ENCODE peak calls at places on chromosomes 7 and 10, in ten cellular contexts. N, W, L, U, H, P, T, O, A and X are unnamed samples.

GRCh38 chr10:63105811-63106755 is 27.0 kb upstream of the NRBF2 start:
- DNase-seq in N (no peak), W (no peak), L (peak; percentile 62), U (no peak), H (peak; percentile 79), P (peak; percentile 76), T (peak; percentile 19), O (peak; percentile 91), A (no peak), X (peak; percentile 42)

GRCh38 chr10:72375585-72375984 is 20.9 kb upstream of the DNAJB12 start:
- DNase-seq in N (no peak), W (no peak), L (peak; percentile 23), U (peak; percentile 37), H (no peak), P (no peak), T (no peak), O (no peak), A (peak; percentile 61), X (peak; percentile 51)

GRCh38 chr7:102277901-102278300 is 8.8 kb upstream of the SH2B2 start:
- DNase-seq in N (no peak), W (no peak), L (no peak), U (no peak), H (no peak), P (no peak), T (no peak), O (no peak), A (no peak), X (no peak)

GRCh38 chr10:107474650-107475049 is 310.1 kb upstream of the SORCS1 start:
- DNase-seq in N (no peak), W (no peak), L (no peak), U (peak; percentile 62), H (no peak), P (no peak), T (no peak), O (no peak), A (no peak), X (no peak)

GRCh38 chr7:157389951-157390730 is 53.3 kb downstream of the DNAJB6 start:
- DNase-seq in N (no peak), W (no peak), L (peak; percentile 38), U (no peak), H (peak; percentile 67), P (no peak), T (no peak), O (no peak), A (no peak), X (no peak)

GRCh38 chr10:22325272-22325947 is 4.5 kb downstream of the BMI1 start:
- DNase-seq in N (no peak), W (no peak), L (peak; percentile 74), U (peak; percentile 86), H (no peak), P (no peak), T (peak; percentile 77), O (peak; percentile 43), A (peak; percentile 90), X (peak; percentile 94)

GRCh38 chr10:5490698-5491464 is 8.5 kb downstream of the CALML5 start:
- DNase-seq in N (no peak), W (no peak), L (no peak), U (no peak), H (no peak), P (no peak), T (no peak), O (no peak), A (no peak), X (no peak)

GRCh38 chr10:27192284-27192683 is 37.1 kb downstream of the MASTL start:
- DNase-seq in N (peak; percentile 20), W (no peak), L (peak; percentile 89), U (no peak), H (peak; percentile 86), P (peak; percentile 65), T (no peak), O (peak; percentile 56), A (no peak), X (no peak)

GRCh38 chr7:35286422-35286821 is 32.5 kb upstream of the TBX20 start:
- DNase-seq in N (no peak), W (no peak), L (peak; percentile 54), U (no peak), H (peak; percentile 15), P (peak; percentile 10), T (no peak), O (no peak), A (no peak), X (no peak)

DNA sequence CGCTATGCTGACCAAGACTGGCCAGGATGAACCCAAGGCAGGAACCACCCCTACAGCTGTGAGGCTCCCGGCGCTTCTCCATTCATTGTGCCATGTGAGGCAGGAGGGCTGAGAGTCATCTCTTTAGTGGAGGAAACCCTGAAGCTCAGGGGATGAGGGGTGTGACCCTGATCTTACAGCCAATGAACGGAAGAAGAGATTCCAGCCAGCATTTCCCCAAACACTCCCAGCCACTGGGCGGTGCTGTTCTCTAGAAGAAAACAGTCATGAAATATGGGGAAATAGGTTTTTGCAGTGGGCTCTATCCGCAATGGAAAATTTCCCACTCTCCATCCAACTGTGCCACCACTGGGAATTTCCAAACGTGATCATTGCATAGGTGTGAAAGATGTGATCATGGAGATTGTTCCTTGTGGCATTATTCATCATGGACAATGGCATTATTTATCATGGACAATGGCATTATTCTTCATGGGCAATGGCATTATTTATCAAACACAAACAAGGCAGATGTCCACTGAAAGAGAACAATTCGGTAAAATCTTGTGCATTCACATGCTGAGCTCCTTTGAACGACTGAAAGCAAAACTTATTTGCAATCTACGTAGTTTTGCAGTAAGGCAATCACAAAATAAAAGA is 14.0 kb upstream of the SLC18A2 start:
- DNase-seq in N (no peak), W (no peak), L (peak; percentile 41), U (no peak), H (peak; percentile 14), P (peak; percentile 41), T (no peak), O (peak; percentile 60), A (peak; percentile 88), X (peak; percentile 53)
- TF ChIP-seq CTCF in N (no peak), W (no peak), L (peak; percentile 61), U (peak; percentile 8), H (peak; percentile 59), P (peak; percentile 72), T (no peak), O (peak; percentile 61), A (peak; percentile 87), X (peak; percentile 62)

GRCh38 chr7:23808421-23808820 is 98.4 kb downstream of the STK31 start:
- DNase-seq in N (no peak), W (no peak), L (no peak), U (no peak), H (no peak), P (no peak), T (no peak), O (no peak), A (no peak), X (no peak)

GRCh38 chr7:23810099-23810498 is 100.1 kb downstream of the STK31 start:
- DNase-seq in N (no peak), W (no peak), L (no peak), U (no peak), H (no peak), P (no peak), T (no peak), O (no peak), A (no peak), X (no peak)

DNA sequence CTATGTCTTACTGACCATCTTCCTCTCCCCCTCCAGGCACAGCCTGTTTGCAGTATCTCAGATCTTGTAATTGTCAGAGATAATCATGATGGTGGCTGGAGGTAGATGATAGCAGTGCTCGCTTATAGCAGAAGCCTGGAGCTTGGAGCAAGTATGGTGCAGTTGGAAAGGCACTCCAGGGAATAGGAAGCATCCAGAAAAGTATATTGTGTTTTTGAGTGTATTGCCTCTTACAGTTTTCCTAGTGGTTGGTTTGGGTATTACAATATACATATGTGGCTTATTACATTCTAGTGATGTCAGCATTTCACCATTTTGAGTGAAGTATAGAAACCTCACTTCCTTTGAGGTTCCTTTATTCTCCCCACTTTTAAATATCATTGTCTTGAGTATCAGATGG is 101.5 kb downstream of the STK31 start:
- DNase-seq in N (no peak), W (no peak), L (peak; percentile 6), U (peak; percentile 9), H (no peak), P (peak; percentile 9), T (no peak), O (peak; percentile 11), A (no peak), X (no peak)
- TF ChIP-seq CTCF in N (no peak), W (no peak), L (peak; percentile 38), U (peak; percentile 50), H (peak; percentile 46), P (peak; percentile 27), T (peak; percentile 27), O (peak; percentile 31), A (peak; percentile 75), X (peak; percentile 50)

DNA sequence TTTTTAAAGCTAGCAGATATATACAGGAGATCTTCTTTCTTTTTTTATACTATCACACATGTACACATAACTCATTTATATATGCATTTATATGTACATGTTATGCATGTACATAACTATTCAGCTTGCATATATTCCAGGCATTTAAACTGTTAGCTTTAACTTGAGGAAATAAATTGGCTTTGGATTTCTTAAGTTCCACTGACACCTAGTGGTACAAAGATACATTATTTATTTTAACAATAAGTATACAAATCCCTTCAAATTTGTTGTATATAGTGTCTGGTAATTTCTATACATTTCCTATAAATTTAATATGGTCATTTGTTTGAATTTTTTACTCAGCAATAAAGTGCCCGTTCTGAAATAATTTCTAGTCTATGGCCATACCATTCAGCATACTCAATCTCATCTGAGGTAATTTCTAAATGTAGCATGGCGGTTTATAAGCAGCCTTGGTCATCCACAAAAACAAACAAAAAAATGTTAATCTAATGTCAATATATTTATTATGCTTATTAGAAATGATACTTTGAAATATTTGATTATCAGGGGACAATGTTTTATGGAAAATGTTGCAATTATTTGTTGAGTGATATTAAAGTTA is 11.6 kb downstream of the ZDHHC6 start:
- DNase-seq in N (no peak), W (no peak), L (peak; percentile 74), U (peak; percentile 31), H (no peak), P (peak; percentile 59), T (no peak), O (peak; percentile 52), A (no peak), X (peak; percentile 8)
- TF ChIP-seq CTCF in N (peak; percentile 14), W (peak; percentile 15), L (peak; percentile 40), U (peak; percentile 39), H (peak; percentile 8), P (no peak), T (no peak), O (peak; percentile 21), A (peak; percentile 78), X (peak; percentile 56)

DNA sequence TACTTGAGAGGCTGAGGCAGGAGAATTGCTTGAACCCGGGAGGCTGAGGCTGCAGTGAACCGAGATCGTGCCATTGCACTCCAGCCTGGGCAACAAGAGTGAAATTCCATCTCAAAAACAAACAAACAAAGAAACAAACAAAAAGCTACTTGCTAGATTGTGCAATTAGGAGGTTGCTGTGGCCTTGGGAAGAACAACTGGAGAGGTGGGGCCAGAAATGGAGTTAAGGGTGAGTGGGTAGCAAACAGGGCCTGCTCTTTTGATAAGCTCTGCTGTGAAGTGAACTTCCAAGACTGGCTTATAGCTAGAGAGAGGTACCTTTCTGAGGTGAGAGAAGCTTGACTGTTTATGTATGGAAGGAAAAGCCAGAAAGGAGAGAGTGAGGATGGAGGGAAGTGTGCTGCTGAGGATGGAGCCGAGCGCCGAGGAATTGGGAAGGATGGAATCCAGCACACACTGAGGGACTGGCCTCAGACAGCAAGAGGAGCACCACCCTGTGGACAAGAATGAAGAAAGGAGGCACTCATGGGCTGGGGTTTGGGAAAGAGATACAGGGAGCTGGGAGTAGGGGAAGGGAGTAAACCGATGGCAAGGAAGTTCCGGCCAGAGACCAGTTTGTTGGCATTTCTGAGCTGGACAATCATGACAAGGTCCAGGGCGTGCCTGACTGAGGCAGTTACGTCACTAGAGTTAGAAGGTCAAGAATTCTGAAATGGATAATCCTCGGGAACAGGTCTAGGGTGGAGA is 7.0 kb upstream of the RPEL1 start:
- DNase-seq in N (no peak), W (peak; percentile 32), L (peak; percentile 81), U (no peak), H (peak; percentile 44), P (peak; percentile 75), T (no peak), O (peak; percentile 89), A (peak; percentile 84), X (peak; percentile 58)
- TF ChIP-seq CTCF in N (no peak), W (no peak), L (peak; percentile 73), U (no peak), H (peak; percentile 68), P (peak; percentile 63), T (no peak), O (peak; percentile 41), A (peak; percentile 77), X (peak; percentile 50)